ENCODE peak calls at places on chromosome 12, in seven cellular contexts. C is neural progenitor cell, I is NCI-H460, E is dorsolateral prefrontal cortex, N is GOT3, Y is NCI-H345, O is NCI-H1105 treated with DMSO at 0.1 percent for 48 hours. R is an unnamed sample.

GRCh38 chr12:6958609-6959375 is 7.6 kb downstream of the PTPN6 start:
- DNase-seq in C (no peak), I (no peak), E (no peak), N (no peak), Y (no peak), O (no peak), R (no peak)

GRCh38 chr12:105261010-105261409 is 25.0 kb upstream of the APPL2 start:
- DNase-seq in C (no peak), I (no peak), E (no peak), N (no peak), Y (no peak), O (no peak), R (no peak)

GRCh38 chr12:99131761-99132199 is 486.7 kb downstream of the APAF1 start:
- DNase-seq in C (peak; percentile 91), I (no peak), E (peak; percentile 64), N (no peak), Y (no peak), O (no peak), R (no peak)

GRCh38 chr12:124506145-124506831 is 61.1 kb downstream of the NCOR2 start:
- DNase-seq in C (peak; percentile 28), I (no peak), E (no peak), N (no peak), Y (peak; percentile 78), O (no peak), R (peak; percentile 69)

GRCh38 chr12:62484234-62484633 is 17.6 kb downstream of the MON2 start:
- DNase-seq in C (no peak), I (no peak), E (no peak), N (no peak), Y (no peak), O (no peak), R (no peak)

GRCh38 chr12:99097170-99097569 is 452.1 kb downstream of the APAF1 start:
- DNase-seq in C (no peak), I (no peak), E (no peak), N (no peak), Y (no peak), O (no peak), R (no peak)

GRCh38 chr12:29148065-29148957 is 767 bp upstream of the FAR2 start:
- DNase-seq in C (peak; percentile 13), I (no peak), E (no peak), N (no peak), Y (no peak), O (peak; percentile 54), R (no peak)

GRCh38 chr12:132872073-132872855 is 15.1 kb downstream of the CHFR start:
- DNase-seq in C (no peak), I (no peak), E (no peak), N (no peak), Y (no peak), O (no peak), R (no peak)

GRCh38 chr12:79250955-79251354 is 386.4 kb downstream of the SYT1 start:
- DNase-seq in C (no peak), I (no peak), E (no peak), N (no peak), Y (no peak), O (no peak), R (no peak)

R was measured in NCI-H748 treated with DMSO at 0.1 percent for 48 hours.